ENCODE peak calls at places on chromosomes 11 and 22, in six cellular contexts. U is SJSA1; Y is NB4; W is endothelial cell of umbilical vein; Q is heart right ventricle; K is naive thymus-derived CD4-positive, alpha-beta T cell. B is an unnamed sample.

GRCh38 chr22:41009222-41009948 is 58.2 kb downstream of the RBX1 start:
- DNase-seq in W (no peak), Y (peak), Q (no peak), K (no peak), U (no peak), B (peak)

GRCh38 chr11:120894207-120894989 is 129.5 kb upstream of the TBCEL start:
- DNase-seq in W (no peak), Y (no peak), U (no peak), Q (no peak), K (no peak), B (no peak)

GRCh38 chr11:110478410-110478809 is 48.7 kb downstream of the FDX1 start:
- DNase-seq in Q (no peak), U (no peak), W (no peak), K (no peak), Y (peak), B (no peak)

GRCh38 chr11:46322759-46323158 is 24.5 kb upstream of the DGKZ start:
- DNase-seq in Y (peak), W (no peak), K (no peak), U (peak), Q (no peak), B (peak)

GRCh38 chr11:60879104-60879503 is 11.8 kb downstream of the ZP1 start:
- DNase-seq in Q (no peak), K (no peak), U (no peak), Y (no peak), W (no peak), B (no peak)

GRCh38 chr11:112355726-112356125 is 95.1 kb upstream of the PLET1 start:
- DNase-seq in Y (peak), K (no peak), W (no peak), U (no peak), Q (no peak), B (peak)

GRCh38 chr11:64489831-64490441 is 101.1 kb upstream of the SLC22A12 start:
- DNase-seq in K (peak), Y (peak), Q (peak), W (peak), U (peak), B (peak)

GRCh38 chr11:41461057-41461681 is 1.7 kb upstream of the LRRC4C start:
- DNase-seq in Q (no peak), Y (peak), U (no peak), W (peak), K (no peak), B (peak)

GRCh38 chr11:68380786-68381622 is 68.6 kb downstream of the LRP5 start:
- DNase-seq in U (no peak), K (no peak), Y (no peak), Q (peak), W (peak), B (no peak)

GRCh38 chr11:67633758-67634365 is 4.1 kb upstream of the NUDT8 start:
- DNase-seq in Q (peak), W (no peak), U (no peak), Y (no peak), K (no peak), B (no peak)

GRCh38 chr11:62677709-62678108 is 1.2 kb downstream of the UBXN1 start:
- DNase-seq in W (no peak), Q (no peak), U (no peak), K (no peak), Y (no peak), B (no peak)

GRCh38 chr11:6320411-6321207 is at the start of gene CAVIN3:
- DNase-seq in U (peak), W (peak), K (no peak), Q (peak), Y (peak), B (peak)

GRCh38 chr11:87743002-87743401 is 432.2 kb downstream of the RAB38 start:
- DNase-seq in W (no peak), Q (no peak), Y (peak), U (no peak), K (no peak), B (no peak)

GRCh38 chr11:15897211-15897960 is 459.0 kb downstream of the SOX6 start:
- DNase-seq in K (no peak), Q (no peak), W (no peak), Y (no peak), U (peak), B (peak)

GRCh38 chr22:36926721-36927435 is 13.4 kb downstream of the CSF2RB start:
- DNase-seq in K (no peak), U (no peak), W (no peak), Q (no peak), Y (no peak), B (no peak)

GRCh38 chr22:44459041-44459440 is 39.0 kb downstream of the RTL6 start:
- DNase-seq in Q (no peak), Y (no peak), W (no peak), K (no peak), U (no peak), B (no peak)

GRCh38 chr11:65498042-65498726 is 661 bp upstream of the MALAT1 start:
- DNase-seq in Y (peak), Q (no peak), U (peak), K (peak), W (no peak), B (peak)

GRCh38 chr11:61173456-61173855 is 12.2 kb upstream of the VPS37C start:
- DNase-seq in W (peak), Y (peak), K (no peak), Q (no peak), U (no peak), B (peak)

GRCh38 chr11:114466742-114467141 is 27.5 kb downstream of the REXO2 start:
- DNase-seq in K (no peak), Q (no peak), Y (no peak), U (no peak), W (no peak), B (no peak)

GRCh38 chr11:75853971-75854370 is 39.0 kb downstream of the UVRAG start:
- DNase-seq in U (no peak), Y (no peak), W (no peak), K (no peak), Q (no peak), B (no peak)

GRCh38 chr11:133526790-133527189 is 5.5 kb downstream of the OPCML start:
- DNase-seq in W (no peak), U (no peak), Y (no peak), Q (peak), K (no peak), B (no peak)

GRCh38 chr11:75324740-75325139 is 26.7 kb downstream of the ARRB1 start:
- DNase-seq in W (no peak), U (no peak), Q (no peak), K (no peak), Y (no peak), B (no peak)

GRCh38 chr11:119935341-119935925 is 202.5 kb downstream of the TRIM29 start:
- DNase-seq in K (no peak), W (no peak), Y (no peak), U (no peak), Q (no peak), B (no peak)

GRCh38 chr11:102572537-102573220 is 42.1 kb upstream of the MMP7 start:
- DNase-seq in Y (no peak), U (peak), Q (no peak), K (no peak), W (no peak), B (peak)

GRCh38 chr11:75239551-75240290 is 853 bp upstream of the TPBGL start:
- DNase-seq in W (no peak), K (no peak), Y (no peak), U (no peak), Q (no peak), B (no peak)

GRCh38 chr11:125091247-125091876 is 20.1 kb downstream of the TMEM218 start:
- DNase-seq in W (peak), Y (peak), Q (no peak), K (peak), U (peak), B (peak)

GRCh38 chr11:120281161-120281795 is 41.3 kb downstream of the POU2F3 start:
- DNase-seq in Q (peak), W (no peak), Y (no peak), K (no peak), U (no peak), B (no peak)

GRCh38 chr11:35141538-35141937 is 2.6 kb downstream of the CD44 start:
- DNase-seq in W (no peak), Q (peak), K (no peak), U (no peak), Y (peak), B (peak)

GRCh38 chr22:50004923-50005322 is 7.6 kb downstream of the IL17REL start:
- DNase-seq in U (no peak), W (no peak), Y (no peak), Q (no peak), K (no peak), B (no peak)

GRCh38 chr11:36229091-36229490 is 60.1 kb downstream of the COMMD9 start:
- DNase-seq in Y (no peak), K (no peak), Q (no peak), U (no peak), W (no peak), B (no peak)

GRCh38 chr11:5727691-5728090 is 8.6 kb upstream of the OR56B1 start:
- DNase-seq in K (no peak), Y (no peak), Q (no peak), U (no peak), W (no peak), B (no peak)

GRCh38 chr11:2728663-2729332 is 29.0 kb upstream of the KCNQ1OT1 start:
- DNase-seq in Q (no peak), W (no peak), K (no peak), U (no peak), Y (no peak), B (no peak)
- H3K4me3 ChIP-seq in Q (no peak), W (no peak), K (no peak), U (no peak), Y (no peak), B (no peak)

GRCh38 chr22:21044931-21045584 is 688 bp upstream of the LRRC74B start:
- DNase-seq in Q (no peak), U (peak), K (no peak), W (no peak), Y (peak), B (peak)

GRCh38 chr22:21043856-21044535 is 1.8 kb upstream of the LRRC74B start:
- DNase-seq in U (no peak), W (no peak), K (no peak), Y (peak), Q (no peak), B (no peak)

GRCh38 chr22:21047035-21047661 is 1.4 kb downstream of the LRRC74B start:
- DNase-seq in U (no peak), Q (no peak), Y (no peak), K (no peak), W (no peak), B (no peak)

GRCh38 chr22:21047730-21048129 is 2.0 kb downstream of the LRRC74B start:
- DNase-seq in K (no peak), Y (no peak), Q (no peak), W (no peak), U (no peak), B (no peak)

GRCh38 chr22:21045585-21046294 is at the start of gene LRRC74B:
- DNase-seq in U (peak), K (peak), W (peak), Y (peak), Q (peak), B (peak)
- H3K4me3 ChIP-seq in U (peak), K (peak), W (peak), Y (peak), Q (peak), B (peak)

GRCh38 chr11:92226331-92227232 is 2.0 kb downstream of the FAT3 start:
- DNase-seq in W (no peak), U (no peak), Q (peak), K (no peak), Y (no peak), B (peak)
- H3K4me3 ChIP-seq in W (no peak), U (no peak), Q (no peak), K (no peak), Y (no peak), B (peak)

GRCh38 chr11:59216654-59217640 is 4.2 kb upstream of the MPEG1 start:
- DNase-seq in W (no peak), K (no peak), Y (peak), U (peak), Q (no peak), B (peak)
- H3K4me3 ChIP-seq in W (no peak), K (no peak), Y (peak), U (no peak), Q (no peak), B (peak)

GRCh38 chr22:45504703-45505341 is 2.1 kb downstream of the FBLN1 start:
- DNase-seq in Q (peak), W (peak), K (no peak), U (peak), Y (peak), B (peak)
- H3K4me3 ChIP-seq in Q (peak), W (no peak), K (no peak), U (peak), Y (no peak), B (peak)

B was measured in GM23248.